ENCODE peak calls at places on chromosomes 5 and 9, in six cellular contexts. N is H1, G is HepG2, O is K562, S is HCT116, R is GM12878. I is an unnamed sample.

GRCh38 chr5:53601570-53601969 is 41.1 kb downstream of the NDUFS4 start:
- DNase-seq in N (no peak), G (peak; percentile 33), O (no peak), S (peak; percentile 88), R (no peak), I (no peak)

GRCh38 chr5:170892201-170892600 is 30.4 kb downstream of the RANBP17 start:
- DNase-seq in N (no peak), G (no peak), O (no peak), S (no peak), R (no peak), I (no peak)

GRCh38 chr9:94697972-94698581 is 28.4 kb upstream of the AOPEP start:
- DNase-seq in N (no peak), G (peak; percentile 70), O (no peak), S (no peak), R (no peak), I (peak; percentile 30)

GRCh38 chr9:32463500-32463899 is 62.5 kb downstream of the RIGI start:
- DNase-seq in N (no peak), G (no peak), O (no peak), S (no peak), R (no peak), I (no peak)

GRCh38 chr9:14616188-14616982 is 76.8 kb downstream of the ZDHHC21 start:
- DNase-seq in N (no peak), G (peak; percentile 39), O (no peak), S (peak; percentile 32), R (no peak), I (peak; percentile 22)

GRCh38 chr5:2575292-2575691 is 176.2 kb downstream of the IRX2 start:
- DNase-seq in N (no peak), G (no peak), O (no peak), S (no peak), R (no peak), I (no peak)

GRCh38 chr9:121640076-121640475 is 11.4 kb upstream of the DAB2IP start:
- DNase-seq in N (no peak), G (peak; percentile 50), O (peak; percentile 69), S (no peak), R (no peak), I (peak; percentile 39)

GRCh38 chr9:37969130-37969529 is 65.2 kb upstream of the SLC25A51 start:
- DNase-seq in N (no peak), G (peak; percentile 73), O (peak; percentile 39), S (no peak), R (no peak), I (no peak)

GRCh38 chr5:111227805-111228204 is 3.6 kb downstream of the CAMK4 start:
- DNase-seq in N (no peak), G (no peak), O (no peak), S (no peak), R (no peak), I (no peak)

GRCh38 chr9:105138306-105138801 is 106.1 kb upstream of the SLC44A1 start:
- DNase-seq in N (peak; percentile 82), G (peak; percentile 28), O (no peak), S (no peak), R (no peak), I (peak; percentile 48)

DNA sequence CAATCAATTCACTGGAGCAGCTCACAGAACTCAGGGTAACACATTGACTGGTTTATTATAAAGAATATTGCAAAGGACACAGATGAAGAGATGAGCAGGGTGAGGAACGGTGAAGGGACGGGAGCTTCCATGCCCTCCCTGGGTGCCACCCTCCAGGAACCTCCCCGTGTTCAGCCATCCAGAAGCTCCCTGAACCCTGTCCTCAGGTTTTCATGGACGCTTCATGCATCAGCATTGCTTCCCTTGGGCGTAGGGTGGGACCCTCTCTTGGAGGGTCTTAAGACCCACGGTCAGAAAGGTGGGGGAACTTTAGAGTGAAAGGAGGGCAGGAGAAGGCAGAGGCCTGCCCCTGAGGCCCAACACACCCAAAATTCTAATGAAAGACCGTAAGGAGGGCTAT is 12.8 kb downstream of the LAMC3 start:
- DNase-seq in N (no peak), G (no peak), O (no peak), S (no peak), R (no peak), I (no peak)
- H3K27me3 ChIP-seq in N (no peaks in the 10 kb centered on the region), G (peaks cover 66% of the 10 kb centered on the region), O (peaks cover 84% of the 10 kb centered on the region), S (no peaks in the 10 kb centered on the region), R (no peaks in the 10 kb centered on the region), I (no peaks in the 10 kb centered on the region)

GRCh38 chr5:32942225-32942989 is 231.3 kb downstream of the NPR3 start:
- DNase-seq in N (no peak), G (peak; percentile 38), O (peak; percentile 51), S (peak; percentile 55), R (no peak), I (peak; percentile 36)
- TF ChIP-seq ZNF274 in N (no peak), G (no peak), O (no peak), S (no peak), R (no peak), I (no peak)

GRCh38 chr5:76816110-76816831 is 2.6 kb upstream of the F2RL1 start:
- DNase-seq in N (no peak), G (no peak), O (no peak), S (no peak), R (no peak), I (no peak)
- H3K27me3 ChIP-seq in N (no peaks in the 10 kb centered on the region), G (no peaks in the 10 kb centered on the region), O (peaks cover 17% of the 10 kb centered on the region), S (no peaks in the 10 kb centered on the region), R (peaks cover 21% of the 10 kb centered on the region), I (peaks cover 4% of the 10 kb centered on the region)

DNA sequence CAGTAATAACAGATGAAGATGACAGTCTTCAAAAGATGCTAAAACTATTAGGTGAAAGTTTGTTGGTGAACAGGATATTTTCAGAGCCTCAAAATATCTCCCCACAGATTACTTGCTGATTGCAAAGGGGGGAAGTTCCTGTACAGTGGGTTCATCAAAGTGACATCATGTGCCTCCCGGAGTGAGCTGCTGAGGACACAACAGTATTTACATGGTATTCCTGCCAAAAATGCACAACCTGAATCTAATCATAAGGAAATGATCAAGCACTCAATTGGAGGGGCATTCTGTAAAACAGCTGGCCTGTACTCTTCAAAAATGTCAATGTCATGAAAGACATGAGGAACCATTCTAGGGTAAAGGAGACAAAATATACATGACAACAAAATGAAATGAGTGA is 18.9 kb upstream of the GLIS3 start:
- DNase-seq in N (no peak), G (no peak), O (no peak), S (no peak), R (no peak), I (no peak)
- TF ChIP-seq ZNF274 in N (no peak), G (no peak), O (no peak), S (no peak), R (no peak), I (no peak)

GRCh38 chr5:38193015-38193581 is 65.3 kb upstream of the EGFLAM start:
- DNase-seq in N (peak; percentile 36), G (peak; percentile 64), O (peak; percentile 85), S (peak; percentile 42), R (no peak), I (peak; percentile 44)

GRCh38 chr5:38189031-38189632 is 69.2 kb upstream of the EGFLAM start:
- DNase-seq in N (no peak), G (peak; percentile 26), O (no peak), S (no peak), R (no peak), I (no peak)

GRCh38 chr5:38190111-38190510 is 68.2 kb upstream of the EGFLAM start:
- DNase-seq in N (no peak), G (no peak), O (no peak), S (no peak), R (no peak), I (no peak)

GRCh38 chr5:38188591-38188990 is 69.8 kb upstream of the EGFLAM start:
- DNase-seq in N (no peak), G (no peak), O (no peak), S (no peak), R (no peak), I (no peak)

GRCh38 chr5:38191693-38192092 is 66.7 kb upstream of the EGFLAM start:
- DNase-seq in N (no peak), G (no peak), O (no peak), S (no peak), R (no peak), I (no peak)
- H3K27me3 ChIP-seq in N (no peaks in the 10 kb centered on the region), G (peaks cover 12% of the 10 kb centered on the region), O (peaks cover 17% of the 10 kb centered on the region), S (peaks cover 7% of the 10 kb centered on the region), R (peaks cover 3% of the 10 kb centered on the region), I (no peaks in the 10 kb centered on the region)

GRCh38 chr5:146388418-146388817 is 49.8 kb downstream of the POU4F3 start:
- DNase-seq in N (no peak), G (no peak), O (no peak), S (no peak), R (no peak), I (no peak)
- TF ChIP-seq ZNF274 in N (no peak), G (no peak), O (no peak), S (no peak), R (no peak), I (no peak)

GRCh38 chr5:73447234-73448071 is 1.1 kb downstream of the FOXD1 start:
- DNase-seq in N (no peak), G (no peak), O (peak; percentile 68), S (no peak), R (no peak), I (no peak)
- H3K27me3 ChIP-seq in N (peaks cover 69% of the 10 kb centered on the region), G (peaks cover 83% of the 10 kb centered on the region), O (peaks cover 64% of the 10 kb centered on the region), S (no peaks in the 10 kb centered on the region), R (peaks cover 36% of the 10 kb centered on the region), I (peaks cover 84% of the 10 kb centered on the region)